ENCODE peak calls at places on chromosomes 1 and 21, in eight cellular contexts. One of them, this sample, is unnamed.

GRCh38 chr1:85464497-85465098 is 361 bp downstream of the DDAH1 start:
- DNase-seq in GM12878: no peak
- DNase-seq in epithelial cell of esophagus: peak
- DNase-seq in endothelial cell: peak
- DNase-seq in ovary: peak
- DNase-seq in right lobe of liver: peak
- DNase-seq in MCF 10A: peak
- DNase-seq in spleen: peak
- DNase-seq in this sample: peak

GRCh38 chr1:8133657-8134430 is 107.7 kb upstream of the ERRFI1 start:
- DNase-seq in ovary: peak
- DNase-seq in epithelial cell of esophagus: peak
- DNase-seq in GM12878: no peak
- DNase-seq in endothelial cell: no peak
- DNase-seq in MCF 10A: peak
- DNase-seq in right lobe of liver: peak
- DNase-seq in spleen: no peak
- DNase-seq in this sample: no peak

GRCh38 chr1:234331511-234331910 is 41.7 kb upstream of the COA6 start:
- DNase-seq in spleen: no peak
- DNase-seq in GM12878: no peak
- DNase-seq in epithelial cell of esophagus: peak
- DNase-seq in ovary: no peak
- DNase-seq in endothelial cell: no peak
- DNase-seq in MCF 10A: peak
- DNase-seq in right lobe of liver: no peak
- DNase-seq in this sample: no peak

GRCh38 chr21:46078322-46078981 is 19.5 kb upstream of the COL6A2 start:
- DNase-seq in ovary: peak
- DNase-seq in GM12878: no peak
- DNase-seq in epithelial cell of esophagus: no peak
- DNase-seq in spleen: peak
- DNase-seq in MCF 10A: no peak
- DNase-seq in endothelial cell: no peak
- DNase-seq in right lobe of liver: no peak
- DNase-seq in this sample: no peak

GRCh38 chr21:29102791-29103257 is 27.6 kb upstream of the MAP3K7CL start:
- DNase-seq in endothelial cell: no peak
- DNase-seq in MCF 10A: no peak
- DNase-seq in GM12878: no peak
- DNase-seq in spleen: no peak
- DNase-seq in epithelial cell of esophagus: no peak
- DNase-seq in right lobe of liver: no peak
- DNase-seq in ovary: no peak
- DNase-seq in this sample: no peak

GRCh38 chr1:54741531-54741930 is 22.8 kb downstream of the PARS2 start:
- DNase-seq in GM12878: no peak
- DNase-seq in epithelial cell of esophagus: no peak
- DNase-seq in spleen: no peak
- DNase-seq in ovary: no peak
- DNase-seq in endothelial cell: no peak
- DNase-seq in MCF 10A: no peak
- DNase-seq in right lobe of liver: no peak
- DNase-seq in this sample: no peak

GRCh38 chr21:38740131-38740530 is 65.6 kb upstream of the ETS2 start:
- DNase-seq in ovary: no peak
- DNase-seq in spleen: no peak
- DNase-seq in endothelial cell: no peak
- DNase-seq in MCF 10A: no peak
- DNase-seq in GM12878: no peak
- DNase-seq in right lobe of liver: no peak
- DNase-seq in epithelial cell of esophagus: no peak
- DNase-seq in this sample: no peak

GRCh38 chr1:216750031-216750627 is 26.9 kb upstream of the ESRRG start:
- DNase-seq in spleen: no peak
- DNase-seq in ovary: no peak
- DNase-seq in endothelial cell: peak
- DNase-seq in MCF 10A: peak
- DNase-seq in right lobe of liver: no peak
- DNase-seq in GM12878: no peak
- DNase-seq in epithelial cell of esophagus: peak
- DNase-seq in this sample: no peak

GRCh38 chr21:30349572-30349971 is 1.2 kb upstream of the KRTAP23-1 start:
- DNase-seq in MCF 10A: peak
- DNase-seq in endothelial cell: no peak
- DNase-seq in ovary: no peak
- DNase-seq in right lobe of liver: no peak
- DNase-seq in spleen: no peak
- DNase-seq in epithelial cell of esophagus: peak
- DNase-seq in GM12878: no peak
- DNase-seq in this sample: no peak

GRCh38 chr1:84090447-84091244 is 53.4 kb upstream of the PRKACB start:
- DNase-seq in spleen: no peak
- DNase-seq in ovary: no peak
- DNase-seq in endothelial cell: no peak
- DNase-seq in right lobe of liver: no peak
- DNase-seq in GM12878: no peak
- DNase-seq in MCF 10A: no peak
- DNase-seq in epithelial cell of esophagus: peak
- DNase-seq in this sample: no peak

GRCh38 chr1:75449998-75450397 is 160.9 kb downstream of the SLC44A5 start:
- DNase-seq in spleen: no peak
- DNase-seq in endothelial cell: no peak
- DNase-seq in MCF 10A: peak
- DNase-seq in epithelial cell of esophagus: no peak
- DNase-seq in ovary: no peak
- DNase-seq in GM12878: no peak
- DNase-seq in right lobe of liver: no peak
- DNase-seq in this sample: no peak

GRCh38 chr1:37133276-37134145 is 99.2 kb upstream of the GRIK3 start:
- DNase-seq in ovary: no peak
- DNase-seq in endothelial cell: no peak
- DNase-seq in MCF 10A: no peak
- DNase-seq in epithelial cell of esophagus: no peak
- DNase-seq in right lobe of liver: no peak
- DNase-seq in GM12878: no peak
- DNase-seq in spleen: no peak
- DNase-seq in this sample: no peak

GRCh38 chr1:37128091-37128490 is 93.8 kb upstream of the GRIK3 start:
- DNase-seq in GM12878: no peak
- DNase-seq in spleen: no peak
- DNase-seq in endothelial cell: no peak
- DNase-seq in ovary: no peak
- DNase-seq in MCF 10A: no peak
- DNase-seq in epithelial cell of esophagus: no peak
- DNase-seq in right lobe of liver: no peak
- DNase-seq in this sample: no peak

GRCh38 chr1:37127254-37127748 is 93.0 kb upstream of the GRIK3 start:
- DNase-seq in GM12878: no peak
- DNase-seq in epithelial cell of esophagus: no peak
- DNase-seq in ovary: no peak
- DNase-seq in MCF 10A: no peak
- DNase-seq in right lobe of liver: no peak
- DNase-seq in endothelial cell: no peak
- DNase-seq in spleen: no peak
- DNase-seq in this sample: no peak

GRCh38 chr1:37131281-37131680 is 97.0 kb upstream of the GRIK3 start:
- DNase-seq in epithelial cell of esophagus: no peak
- DNase-seq in spleen: no peak
- DNase-seq in right lobe of liver: no peak
- DNase-seq in ovary: no peak
- DNase-seq in MCF 10A: no peak
- DNase-seq in GM12878: no peak
- DNase-seq in endothelial cell: no peak
- DNase-seq in this sample: no peak

GRCh38 chr1:37130221-37130948 is 96.1 kb upstream of the GRIK3 start:
- DNase-seq in spleen: no peak
- DNase-seq in ovary: no peak
- DNase-seq in GM12878: no peak
- DNase-seq in MCF 10A: no peak
- DNase-seq in epithelial cell of esophagus: no peak
- DNase-seq in endothelial cell: no peak
- DNase-seq in right lobe of liver: no peak
- DNase-seq in this sample: no peak
- TF ChIP-seq CTCF in spleen: no peak
- TF ChIP-seq CTCF in ovary: no peak
- TF ChIP-seq CTCF in GM12878: no peak
- TF ChIP-seq CTCF in MCF 10A: no peak
- TF ChIP-seq CTCF in epithelial cell of esophagus: no peak
- TF ChIP-seq CTCF in endothelial cell: no peak
- TF ChIP-seq CTCF in right lobe of liver: no peak
- TF ChIP-seq CTCF in this sample: no peak

GRCh38 chr1:110089561-110090275 is 19.2 kb upstream of the ALX3 start:
- DNase-seq in spleen: peak
- DNase-seq in right lobe of liver: no peak
- DNase-seq in ovary: no peak
- DNase-seq in MCF 10A: no peak
- DNase-seq in endothelial cell: no peak
- DNase-seq in epithelial cell of esophagus: no peak
- DNase-seq in GM12878: no peak
- DNase-seq in this sample: no peak

GRCh38 chr1:110086959-110087358 is 16.5 kb upstream of the ALX3 start:
- DNase-seq in spleen: no peak
- DNase-seq in right lobe of liver: no peak
- DNase-seq in epithelial cell of esophagus: no peak
- DNase-seq in endothelial cell: no peak
- DNase-seq in ovary: no peak
- DNase-seq in MCF 10A: no peak
- DNase-seq in GM12878: no peak
- DNase-seq in this sample: no peak

GRCh38 chr1:110088739-110089316 is 18.4 kb upstream of the ALX3 start:
- DNase-seq in ovary: no peak
- DNase-seq in right lobe of liver: no peak
- DNase-seq in GM12878: no peak
- DNase-seq in endothelial cell: no peak
- DNase-seq in MCF 10A: no peak
- DNase-seq in spleen: peak
- DNase-seq in epithelial cell of esophagus: no peak
- DNase-seq in this sample: no peak

GRCh38 chr1:110085666-110086065 is 15.2 kb upstream of the ALX3 start:
- DNase-seq in epithelial cell of esophagus: no peak
- DNase-seq in GM12878: no peak
- DNase-seq in right lobe of liver: no peak
- DNase-seq in ovary: no peak
- DNase-seq in spleen: no peak
- DNase-seq in endothelial cell: no peak
- DNase-seq in MCF 10A: no peak
- DNase-seq in this sample: no peak

GRCh38 chr1:110087812-110088738 is 17.6 kb upstream of the ALX3 start:
- DNase-seq in GM12878: no peak
- DNase-seq in spleen: peak
- DNase-seq in right lobe of liver: no peak
- DNase-seq in MCF 10A: peak
- DNase-seq in endothelial cell: peak
- DNase-seq in ovary: peak
- DNase-seq in epithelial cell of esophagus: peak
- DNase-seq in this sample: peak
- TF ChIP-seq CTCF in GM12878: peak
- TF ChIP-seq CTCF in spleen: peak
- TF ChIP-seq CTCF in right lobe of liver: peak
- TF ChIP-seq CTCF in MCF 10A: peak
- TF ChIP-seq CTCF in endothelial cell: peak
- TF ChIP-seq CTCF in ovary: peak
- TF ChIP-seq CTCF in epithelial cell of esophagus: peak
- TF ChIP-seq CTCF in this sample: peak

GRCh38 chr1:91510754-91511153 is 10.1 kb downstream of the CDC7 start:
- DNase-seq in MCF 10A: no peak
- DNase-seq in epithelial cell of esophagus: no peak
- DNase-seq in spleen: no peak
- DNase-seq in right lobe of liver: no peak
- DNase-seq in endothelial cell: no peak
- DNase-seq in ovary: no peak
- DNase-seq in GM12878: no peak
- DNase-seq in this sample: no peak

GRCh38 chr1:91503975-91504530 is 3.4 kb downstream of the CDC7 start:
- DNase-seq in right lobe of liver: no peak
- DNase-seq in spleen: no peak
- DNase-seq in ovary: no peak
- DNase-seq in endothelial cell: no peak
- DNase-seq in GM12878: no peak
- DNase-seq in epithelial cell of esophagus: no peak
- DNase-seq in MCF 10A: no peak
- DNase-seq in this sample: no peak

GRCh38 chr1:91505086-91505485 is 4.4 kb downstream of the CDC7 start:
- DNase-seq in spleen: no peak
- DNase-seq in MCF 10A: no peak
- DNase-seq in epithelial cell of esophagus: no peak
- DNase-seq in ovary: no peak
- DNase-seq in endothelial cell: no peak
- DNase-seq in GM12878: no peak
- DNase-seq in right lobe of liver: no peak
- DNase-seq in this sample: no peak

GRCh38 chr1:91506071-91506470 is 5.4 kb downstream of the CDC7 start:
- DNase-seq in epithelial cell of esophagus: no peak
- DNase-seq in endothelial cell: no peak
- DNase-seq in MCF 10A: no peak
- DNase-seq in ovary: no peak
- DNase-seq in spleen: no peak
- DNase-seq in GM12878: no peak
- DNase-seq in right lobe of liver: no peak
- DNase-seq in this sample: no peak

GRCh38 chr1:91507330-91507729 is 6.7 kb downstream of the CDC7 start:
- DNase-seq in GM12878: no peak
- DNase-seq in right lobe of liver: no peak
- DNase-seq in MCF 10A: no peak
- DNase-seq in epithelial cell of esophagus: no peak
- DNase-seq in endothelial cell: no peak
- DNase-seq in ovary: no peak
- DNase-seq in spleen: no peak
- DNase-seq in this sample: no peak
- TF ChIP-seq CTCF in GM12878: no peak
- TF ChIP-seq CTCF in right lobe of liver: no peak
- TF ChIP-seq CTCF in MCF 10A: peak
- TF ChIP-seq CTCF in epithelial cell of esophagus: no peak
- TF ChIP-seq CTCF in endothelial cell: no peak
- TF ChIP-seq CTCF in ovary: no peak
- TF ChIP-seq CTCF in spleen: no peak
- TF ChIP-seq CTCF in this sample: no peak

DNA sequence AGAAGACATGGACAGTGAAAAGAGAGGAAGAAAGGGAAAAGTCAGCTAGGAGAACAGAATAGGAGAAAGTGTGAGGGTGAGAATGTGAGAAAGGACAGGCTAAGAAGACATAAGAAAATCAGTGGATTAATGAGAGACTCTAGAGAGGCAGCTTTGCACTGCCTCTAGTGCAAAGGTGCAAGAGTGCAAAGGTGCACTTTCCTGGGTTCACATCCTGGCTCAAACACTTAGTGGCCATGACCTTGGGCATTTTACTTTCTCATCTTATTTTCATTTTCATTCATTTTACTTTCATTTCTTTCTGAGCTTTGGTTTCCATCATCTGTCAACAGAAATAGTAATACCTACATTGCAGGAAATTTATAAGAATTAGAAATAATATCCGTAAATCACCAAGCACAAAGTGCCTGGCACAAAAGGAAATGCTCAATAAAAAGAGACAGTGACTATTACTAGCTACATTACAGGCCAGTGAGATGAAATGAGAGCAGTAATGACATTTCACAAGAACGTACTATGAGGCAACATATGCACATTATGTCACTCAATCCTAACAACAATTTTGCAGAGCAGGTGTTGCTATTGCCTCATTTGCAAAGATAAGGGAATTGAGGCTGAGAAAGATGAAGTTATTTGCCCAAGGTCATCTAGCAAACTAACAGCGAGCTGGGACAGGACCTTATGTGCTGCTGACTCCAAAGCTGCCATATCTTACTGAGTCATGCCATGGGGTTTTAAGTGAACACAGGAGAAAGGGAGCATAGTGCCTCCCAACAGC is 107.0 kb upstream of the TLR5 start:
- DNase-seq in endothelial cell: no peak
- DNase-seq in ovary: no peak
- DNase-seq in GM12878: no peak
- DNase-seq in epithelial cell of esophagus: peak
- DNase-seq in MCF 10A: peak
- DNase-seq in spleen: no peak
- DNase-seq in right lobe of liver: no peak
- DNase-seq in this sample: no peak
- TF ChIP-seq CTCF in endothelial cell: no peak
- TF ChIP-seq CTCF in ovary: no peak
- TF ChIP-seq CTCF in GM12878: no peak
- TF ChIP-seq CTCF in epithelial cell of esophagus: no peak
- TF ChIP-seq CTCF in MCF 10A: no peak
- TF ChIP-seq CTCF in spleen: no peak
- TF ChIP-seq CTCF in right lobe of liver: no peak
- TF ChIP-seq CTCF in this sample: no peak

This sample was measured in GM13976.